ENCODE peak calls at places on chromosomes 12 and 14, in five cellular contexts. E, J, T, W and V are unnamed samples.

GRCh38 chr12:6323340-6323994 is 13.0 kb downstream of the PLEKHG6 start:
- DNase-seq in W (peak), E (peak), T (peak), J (no peak), V (peak)

GRCh38 chr12:92987362-92987761 is 58.3 kb upstream of the EEA1 start:
- DNase-seq in E (peak), J (no peak), T (no peak), W (peak), V (peak)

GRCh38 chr14:41901089-41901488 is 294.4 kb downstream of the LRFN5 start:
- DNase-seq in J (no peak), T (no peak), W (no peak), E (no peak), V (no peak)

GRCh38 chr14:57060276-57060956 is 208.3 kb downstream of the EXOC5 start:
- DNase-seq in T (no peak), J (no peak), E (peak), W (no peak), V (no peak)

GRCh38 chr12:57874166-57875108 is 27.9 kb upstream of the CTDSP2 start:
- DNase-seq in E (no peak), W (no peak), J (no peak), T (no peak), V (no peak)

GRCh38 chr12:62581288-62582064 is 114.8 kb downstream of the MON2 start:
- DNase-seq in J (no peak), T (peak), W (peak), E (peak), V (peak)

GRCh38 chr14:52091913-52092312 is 23.1 kb upstream of the NID2 start:
- DNase-seq in W (peak), E (no peak), T (no peak), J (no peak), V (no peak)

GRCh38 chr14:92678766-92679165 is 69.7 kb downstream of the LGMN start:
- DNase-seq in E (no peak), W (no peak), T (no peak), J (no peak), V (no peak)

GRCh38 chr14:92880851-92881250 is 42.1 kb upstream of the CHGA start:
- DNase-seq in E (peak), J (no peak), T (peak), W (peak), V (no peak)

GRCh38 chr12:50394469-50395029 is 1.9 kb downstream of the FAM186A start:
- DNase-seq in E (no peak), W (no peak), T (no peak), J (no peak), V (no peak)

GRCh38 chr12:72072613-72073212 is 134.1 kb downstream of the TPH2 start:
- DNase-seq in J (no peak), T (no peak), W (no peak), E (peak), V (no peak)

GRCh38 chr14:52789118-52789517 is 2.3 kb downstream of the GNPNAT1 start:
- DNase-seq in W (peak), T (no peak), E (no peak), J (no peak), V (no peak)

GRCh38 chr12:89709157-89709993 is 737 bp upstream of the ATP2B1 start:
- DNase-seq in W (peak), E (peak), J (peak), T (peak), V (peak)

GRCh38 chr14:91225025-91225424 is 19.5 kb downstream of the GPR68 start:
- DNase-seq in W (no peak), T (no peak), J (no peak), E (peak), V (no peak)

GRCh38 chr12:48788522-48788851 is 402 bp downstream of the ADCY6 start:
- DNase-seq in J (no peak), E (no peak), W (no peak), T (no peak), V (no peak)

GRCh38 chr12:65810036-65810435 is 14.2 kb upstream of the HMGA2 start:
- DNase-seq in W (peak), T (no peak), E (no peak), J (no peak), V (no peak)

GRCh38 chr14:100546051-100546443 is 41.2 kb downstream of the BEGAIN start:
- DNase-seq in J (no peak), T (no peak), E (no peak), W (no peak), V (peak)

GRCh38 chr14:90544566-90544965 is 147.7 kb downstream of the CALM1 start:
- DNase-seq in E (no peak), J (no peak), W (no peak), T (no peak), V (no peak)

GRCh38 chr14:21203470-21204166 is 47.8 kb upstream of the OR5AU1 start:
- DNase-seq in E (no peak), J (no peak), W (no peak), T (no peak), V (no peak)

GRCh38 chr12:118498171-118498570 is 121.8 kb downstream of the SUDS3 start:
- DNase-seq in W (no peak), E (no peak), J (no peak), T (no peak), V (no peak)

GRCh38 chr12:54371328-54372112 is 7.2 kb upstream of the GPR84 start:
- DNase-seq in J (no peak), E (peak), W (peak), T (no peak), V (no peak)

GRCh38 chr12:124716208-124717141 is 147.2 kb downstream of the SCARB1 start:
- DNase-seq in J (no peak), T (no peak), W (no peak), E (no peak), V (no peak)